ENCODE peak calls at places on chromosomes 6 and 20, in four cellular contexts. E is HepG2, O is HCT116, H is K562. V is an unnamed sample.

GRCh38 chr6:93423542-93423941 is 4.2 kb upstream of the EPHA7 start:
- DNase-seq in E (peak; percentile 62), O (peak; percentile 8), H (no peak), V (no peak)

GRCh38 chr20:41275181-41275793 is 42.2 kb downstream of the ZHX3 start:
- DNase-seq in E (no peak), O (no peak), H (no peak), V (no peak)

GRCh38 chr20:47241345-47241781 is 115.1 kb downstream of the ZMYND8 start:
- DNase-seq in E (no peak), O (no peak), H (no peak), V (no peak)

GRCh38 chr6:159608961-159609673 is 83.9 kb downstream of the SOD2 start:
- DNase-seq in E (peak; percentile 47), O (peak; percentile 58), H (peak; percentile 57), V (peak; percentile 12)

GRCh38 chr6:10400330-10400729 is 14.5 kb downstream of the TFAP2A start:
- DNase-seq in E (no peak), O (no peak), H (no peak), V (no peak)

GRCh38 chr6:82690283-82690682 is 326.7 kb downstream of the TPBG start:
- DNase-seq in E (no peak), O (no peak), H (no peak), V (no peak)

GRCh38 chr6:26532699-26533523 is 5.3 kb upstream of the HMGN4 start:
- DNase-seq in E (peak; percentile 91), O (peak; percentile 83), H (peak; percentile 74), V (peak; percentile 98)

GRCh38 chr6:21402368-21402767 is 191.2 kb upstream of the SOX4 start:
- DNase-seq in E (no peak), O (no peak), H (no peak), V (no peak)

GRCh38 chr6:32940656-32941411 is at the start of gene HLA-DMB:
- DNase-seq in E (peak; percentile 49), O (peak; percentile 75), H (no peak), V (peak; percentile 76)

GRCh38 chr6:145332001-145332400 is 403.3 kb downstream of the EPM2A start:
- DNase-seq in E (peak; percentile 16), O (no peak), H (no peak), V (no peak)

GRCh38 chr20:49593441-49594142 is 25.7 kb upstream of the PTGIS start:
- DNase-seq in E (no peak), O (no peak), H (no peak), V (no peak)

GRCh38 chr20:25397827-25398226 is 7.2 kb upstream of the ABHD12 start:
- DNase-seq in E (no peak), O (no peak), H (no peak), V (no peak)

GRCh38 chr6:161481786-161482516 is 208.1 kb upstream of the AGPAT4 start:
- DNase-seq in E (no peak), O (no peak), H (no peak), V (no peak)
- TF ChIP-seq TCF7L2 in E (no peak), O (no peak), H (no peak), V (no peak)

GRCh38 chr6:111699123-111699522 is 93.4 kb upstream of the TRAF3IP2 start:
- DNase-seq in E (no peak), O (no peak), H (no peak), V (no peak)
- TF ChIP-seq SIN3A in E (no peak), O (no peak), H (no peak), V (no peak)

GRCh38 chr6:89353118-89353556 is 615 bp upstream of the UBE2J1 start:
- DNase-seq in E (no peak), O (no peak), H (no peak), V (no peak)
- H3K4me1 ChIP-seq in E (peaks cover 49% of the 10 kb centered on the region), O (peaks cover 21% of the 10 kb centered on the region), H (peaks cover 13% of the 10 kb centered on the region), V (peaks cover 13% of the 10 kb centered on the region)

DNA sequence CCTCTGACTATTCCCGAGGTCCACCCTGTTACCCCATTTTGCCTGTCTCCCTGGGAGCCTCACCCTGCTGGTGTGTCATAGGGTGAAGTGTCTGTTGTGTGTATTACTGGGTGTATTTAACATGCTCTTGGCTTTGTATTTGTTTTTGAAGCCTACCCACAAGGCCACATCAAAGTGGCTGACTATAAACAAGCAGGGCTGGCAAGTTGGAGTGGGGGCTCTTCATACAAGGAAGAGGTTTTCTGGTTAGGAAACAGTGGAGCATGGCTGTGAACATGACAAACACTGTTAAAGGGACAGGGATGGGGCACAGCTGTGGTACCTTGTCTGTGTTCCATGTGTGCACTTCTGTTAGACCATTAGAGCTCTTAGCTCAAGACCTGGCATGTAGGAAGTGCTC is 26.3 kb downstream of the HECA start:
- DNase-seq in E (peak; percentile 5), O (peak; percentile 33), H (no peak), V (no peak)
- TF ChIP-seq TCF7L2 in E (no peak), O (peak; percentile 13), H (no peak), V (no peak)